ENCODE peak calls at places on chromosomes 5 and 9, in four cellular contexts. One of them, this sample, is unnamed.

GRCh38 chr9:91383577-91383976 is 21.9 kb upstream of the AUH start:
- DNase-seq in suprapubic skin: no peak
- DNase-seq in left ventricle myocardium inferior: no peak
- DNase-seq in Panc1: no peak
- DNase-seq in this sample: no peak

GRCh38 chr9:1927546-1927945 is 87.6 kb upstream of the SMARCA2 start:
- DNase-seq in left ventricle myocardium inferior: no peak
- DNase-seq in Panc1: no peak
- DNase-seq in suprapubic skin: no peak
- DNase-seq in this sample: no peak

GRCh38 chr5:169631360-169631759 is 5.7 kb upstream of the DOCK2 start:
- DNase-seq in suprapubic skin: no peak
- DNase-seq in left ventricle myocardium inferior: no peak
- DNase-seq in Panc1: no peak
- DNase-seq in this sample: no peak

GRCh38 chr5:33612386-33612785 is 171.6 kb downstream of the TARS1 start:
- DNase-seq in Panc1: no peak
- DNase-seq in suprapubic skin: no peak
- DNase-seq in left ventricle myocardium inferior: no peak
- DNase-seq in this sample: no peak

GRCh38 chr9:134283111-134283515 is 43.1 kb upstream of the RXRA start:
- DNase-seq in left ventricle myocardium inferior: peak
- DNase-seq in Panc1: no peak
- DNase-seq in suprapubic skin: no peak
- DNase-seq in this sample: no peak

GRCh38 chr5:56327810-56328209 is 94.7 kb upstream of the ANKRD55 start:
- DNase-seq in left ventricle myocardium inferior: no peak
- DNase-seq in suprapubic skin: no peak
- DNase-seq in Panc1: no peak
- DNase-seq in this sample: no peak

GRCh38 chr9:108707120-108707519 is 148.7 kb downstream of the ACTL7B start:
- DNase-seq in Panc1: no peak
- DNase-seq in left ventricle myocardium inferior: no peak
- DNase-seq in suprapubic skin: no peak
- DNase-seq in this sample: no peak

GRCh38 chr9:14180077-14180941 is 133.6 kb downstream of the NFIB start:
- DNase-seq in left ventricle myocardium inferior: peak
- DNase-seq in suprapubic skin: no peak
- DNase-seq in Panc1: no peak
- DNase-seq in this sample: no peak

GRCh38 chr5:147310059-147310704 is 75.4 kb downstream of the STK32A start:
- DNase-seq in suprapubic skin: no peak
- DNase-seq in Panc1: peak
- DNase-seq in left ventricle myocardium inferior: peak
- DNase-seq in this sample: peak

GRCh38 chr5:136013559-136013958 is 15.2 kb upstream of the TGFBI start:
- DNase-seq in suprapubic skin: no peak
- DNase-seq in left ventricle myocardium inferior: no peak
- DNase-seq in Panc1: no peak
- DNase-seq in this sample: no peak

GRCh38 chr9:25415723-25416122 is 262.5 kb downstream of the TUSC1 start:
- DNase-seq in left ventricle myocardium inferior: no peak
- DNase-seq in Panc1: no peak
- DNase-seq in suprapubic skin: no peak
- DNase-seq in this sample: no peak
- H3K27ac ChIP-seq in left ventricle myocardium inferior: no peak
- H3K27ac ChIP-seq in Panc1: no peak
- H3K27ac ChIP-seq in suprapubic skin: no peak
- H3K27ac ChIP-seq in this sample: no peak

GRCh38 chr9:137045294-137046093 is 483 bp downstream of the NPDC1 start:
- DNase-seq in suprapubic skin: no peak
- DNase-seq in left ventricle myocardium inferior: no peak
- DNase-seq in Panc1: no peak
- DNase-seq in this sample: no peak

GRCh38 chr9:137044042-137044441 is 1.9 kb downstream of the NPDC1 start:
- DNase-seq in Panc1: no peak
- DNase-seq in suprapubic skin: no peak
- DNase-seq in left ventricle myocardium inferior: no peak
- DNase-seq in this sample: no peak

GRCh38 chr9:137044502-137045177 is 1.3 kb downstream of the NPDC1 start:
- DNase-seq in Panc1: no peak
- DNase-seq in suprapubic skin: no peak
- DNase-seq in left ventricle myocardium inferior: no peak
- DNase-seq in this sample: no peak

GRCh38 chr9:137041134-137041533 is 4.8 kb downstream of the NPDC1 start:
- DNase-seq in suprapubic skin: no peak
- DNase-seq in Panc1: no peak
- DNase-seq in left ventricle myocardium inferior: no peak
- DNase-seq in this sample: no peak

GRCh38 chr9:137042751-137043727 is 2.9 kb downstream of the NPDC1 start:
- DNase-seq in left ventricle myocardium inferior: peak
- DNase-seq in Panc1: no peak
- DNase-seq in suprapubic skin: no peak
- DNase-seq in this sample: no peak
- H3K4me3 ChIP-seq in left ventricle myocardium inferior: peak
- H3K4me3 ChIP-seq in Panc1: no peak
- H3K4me3 ChIP-seq in suprapubic skin: peak
- H3K4me3 ChIP-seq in this sample: no peak

GRCh38 chr5:133746834-133747233 is 134.5 kb upstream of the FSTL4 start:
- DNase-seq in left ventricle myocardium inferior: no peak
- DNase-seq in Panc1: no peak
- DNase-seq in suprapubic skin: no peak
- DNase-seq in this sample: no peak
- TF ChIP-seq CTCF in left ventricle myocardium inferior: no peak
- TF ChIP-seq CTCF in Panc1: peak
- TF ChIP-seq CTCF in suprapubic skin: no peak
- TF ChIP-seq CTCF in this sample: no peak

DNA sequence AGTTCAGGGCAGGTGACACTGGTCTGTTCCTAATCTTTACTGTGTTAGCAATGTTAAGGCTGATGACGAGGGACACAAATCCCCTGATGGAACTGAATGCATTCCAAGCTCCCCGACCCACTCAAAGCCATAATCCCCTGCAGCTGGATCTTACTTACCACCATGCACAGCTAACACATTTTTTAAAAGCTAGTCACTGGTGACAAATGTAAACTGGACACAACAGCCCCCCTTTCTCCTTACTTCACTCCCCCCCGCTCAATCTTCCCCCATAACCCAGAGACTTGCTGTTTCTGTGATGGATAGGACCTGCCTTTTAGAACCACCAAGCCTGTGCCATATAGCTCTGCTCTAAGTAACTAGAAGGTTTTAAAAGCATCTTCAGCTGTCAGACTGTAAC is 44.5 kb downstream of the BNC2 start:
- DNase-seq in left ventricle myocardium inferior: no peak
- DNase-seq in Panc1: no peak
- DNase-seq in suprapubic skin: no peak
- DNase-seq in this sample: no peak
- H3K27ac ChIP-seq in left ventricle myocardium inferior: no peak
- H3K27ac ChIP-seq in Panc1: no peak
- H3K27ac ChIP-seq in suprapubic skin: no peak
- H3K27ac ChIP-seq in this sample: no peak

GRCh38 chr5:148477429-148477828 is 93.7 kb downstream of the FBXO38 start:
- DNase-seq in suprapubic skin: no peak
- DNase-seq in Panc1: no peak
- DNase-seq in left ventricle myocardium inferior: no peak
- DNase-seq in this sample: no peak

GRCh38 chr5:148469446-148470062 is 85.8 kb downstream of the FBXO38 start:
- DNase-seq in Panc1: peak
- DNase-seq in left ventricle myocardium inferior: peak
- DNase-seq in suprapubic skin: no peak
- DNase-seq in this sample: no peak

GRCh38 chr5:148471379-148471778 is 87.6 kb downstream of the FBXO38 start:
- DNase-seq in left ventricle myocardium inferior: no peak
- DNase-seq in Panc1: no peak
- DNase-seq in suprapubic skin: no peak
- DNase-seq in this sample: no peak

GRCh38 chr5:148476302-148476701 is 92.5 kb downstream of the FBXO38 start:
- DNase-seq in left ventricle myocardium inferior: no peak
- DNase-seq in Panc1: no peak
- DNase-seq in suprapubic skin: no peak
- DNase-seq in this sample: no peak

GRCh38 chr5:148474025-148474511 is 90.3 kb downstream of the FBXO38 start:
- DNase-seq in Panc1: no peak
- DNase-seq in left ventricle myocardium inferior: peak
- DNase-seq in suprapubic skin: no peak
- DNase-seq in this sample: no peak
- H3K4me3 ChIP-seq in Panc1: no peak
- H3K4me3 ChIP-seq in left ventricle myocardium inferior: no peak
- H3K4me3 ChIP-seq in suprapubic skin: no peak
- H3K4me3 ChIP-seq in this sample: no peak

DNA sequence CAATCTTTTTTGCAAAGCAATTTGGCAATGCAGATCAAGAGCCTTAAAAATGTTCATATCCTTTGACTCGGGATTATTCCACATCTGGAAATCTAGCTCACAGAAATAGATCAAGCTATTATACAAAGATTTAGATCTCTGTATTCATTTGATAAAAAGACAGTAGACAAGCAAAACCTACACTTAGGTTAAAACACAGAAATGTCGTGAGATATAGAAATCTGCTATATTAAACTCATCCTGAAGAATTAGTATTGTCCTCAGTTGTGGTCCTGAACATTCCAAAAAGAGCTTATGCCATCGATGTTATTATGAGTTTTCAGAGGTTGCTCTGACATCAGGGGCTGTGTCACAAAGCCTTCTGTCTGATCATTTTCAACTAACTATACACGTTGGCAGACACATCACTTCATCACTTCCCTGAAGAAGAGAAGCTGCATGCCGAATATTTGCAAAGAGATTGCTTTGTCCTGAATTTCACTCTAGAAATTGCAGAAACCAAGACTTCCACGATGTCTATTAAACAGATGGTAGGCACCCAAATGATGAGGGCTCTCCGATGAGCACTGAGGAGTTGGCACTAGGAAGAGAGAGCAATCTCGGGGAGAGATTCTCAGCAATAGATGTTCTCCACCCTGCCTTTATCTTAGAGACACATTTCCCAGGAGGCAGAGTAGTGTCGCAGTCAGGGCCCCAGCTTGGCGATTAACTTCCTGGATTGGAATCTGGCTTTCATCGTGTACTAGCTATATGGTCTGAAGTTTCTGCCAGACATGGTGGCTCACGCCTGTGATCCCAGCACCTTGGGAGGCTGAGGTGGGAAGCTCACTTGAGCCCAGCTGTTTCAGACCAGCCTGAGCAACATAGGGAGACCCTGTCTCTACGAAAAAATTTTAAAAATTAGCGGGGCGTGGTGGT is 1.9 kb upstream of the UBTD2 start:
- DNase-seq in suprapubic skin: no peak
- DNase-seq in Panc1: no peak
- DNase-seq in left ventricle myocardium inferior: no peak
- DNase-seq in this sample: no peak
- TF ChIP-seq CTCF in suprapubic skin: no peak
- TF ChIP-seq CTCF in Panc1: no peak
- TF ChIP-seq CTCF in left ventricle myocardium inferior: no peak
- TF ChIP-seq CTCF in this sample: no peak

GRCh38 chr5:150590979-150591411 is 49.5 kb upstream of the SYNPO start:
- DNase-seq in suprapubic skin: no peak
- DNase-seq in left ventricle myocardium inferior: peak
- DNase-seq in Panc1: no peak
- DNase-seq in this sample: peak
- H3K27ac ChIP-seq in suprapubic skin: no peak
- H3K27ac ChIP-seq in left ventricle myocardium inferior: peak
- H3K27ac ChIP-seq in Panc1: no peak
- H3K27ac ChIP-seq in this sample: no peak